ENCODE peak calls at places on chromosomes 2 and 18, in four cellular contexts. P is ovary, R is fibroblast of mammary gland, U is lower lobe of right lung. X is an unnamed sample.
A peak's percentile ranks its signal among the peaks of the same experiment; 100 is the strongest.

GRCh38 chr2:236818281-236819045 is 248.8 kb downstream of the ACKR3 start:
- DNase-seq in P (no peak), R (no peak), U (no peak), X (peak; percentile 29)

GRCh38 chr2:142716463-142717242 is 160.8 kb upstream of the KYNU start:
- DNase-seq in P (no peak), R (peak; percentile 34), U (no peak), X (peak; percentile 73)

GRCh38 chr18:944440-944839 is 39.8 kb downstream of the ADCYAP1 start:
- DNase-seq in P (no peak), R (peak; percentile 77), U (no peak), X (peak; percentile 61)

GRCh38 chr2:240435457-240435954 is at the start of gene GPC1:
- DNase-seq in P (peak; percentile 78), R (peak; percentile 74), U (peak; percentile 80), X (peak; percentile 80)

GRCh38 chr2:215973954-215974699 is 39.2 kb downstream of the MREG start:
- DNase-seq in P (no peak), R (peak; percentile 59), U (no peak), X (peak; percentile 39)

GRCh38 chr2:167411367-167411766 is 523.1 kb downstream of the XIRP2 start:
- DNase-seq in P (no peak), R (no peak), U (no peak), X (peak; percentile 69)

GRCh38 chr2:216188268-216188850 is 79.2 kb downstream of the XRCC5 start:
- DNase-seq in P (no peak), R (no peak), U (no peak), X (no peak)

GRCh38 chr2:86039178-86039962 is 66.3 kb downstream of the POLR1A start:
- DNase-seq in P (peak; percentile 10), R (no peak), U (no peak), X (no peak)

GRCh38 chr2:33529771-33530481 is 53.5 kb downstream of the RASGRP3 start:
- DNase-seq in P (no peak), R (peak; percentile 95), U (no peak), X (peak; percentile 78)

GRCh38 chr2:71069376-71069775 is 928 bp downstream of the NAGK start:
- DNase-seq in P (no peak), R (peak; percentile 50), U (no peak), X (peak; percentile 5)

GRCh38 chr18:29862824-29863223 is 1179.7 kb downstream of the DSC3 start:
- DNase-seq in P (no peak), R (no peak), U (no peak), X (no peak)

GRCh38 chr2:69893684-69894481 is at the start of gene SNRNP27:
- DNase-seq in P (peak; percentile 82), R (peak; percentile 85), U (peak; percentile 78), X (peak; percentile 85)

GRCh38 chr2:10448646-10449480 is 736 bp upstream of the ODC1 start:
- DNase-seq in P (no peak), R (peak; percentile 79), U (peak; percentile 94), X (no peak)
- TF ChIP-seq CTCF in P (no peak), R (no peak), U (peak; percentile 5), X (no peak)

DNA sequence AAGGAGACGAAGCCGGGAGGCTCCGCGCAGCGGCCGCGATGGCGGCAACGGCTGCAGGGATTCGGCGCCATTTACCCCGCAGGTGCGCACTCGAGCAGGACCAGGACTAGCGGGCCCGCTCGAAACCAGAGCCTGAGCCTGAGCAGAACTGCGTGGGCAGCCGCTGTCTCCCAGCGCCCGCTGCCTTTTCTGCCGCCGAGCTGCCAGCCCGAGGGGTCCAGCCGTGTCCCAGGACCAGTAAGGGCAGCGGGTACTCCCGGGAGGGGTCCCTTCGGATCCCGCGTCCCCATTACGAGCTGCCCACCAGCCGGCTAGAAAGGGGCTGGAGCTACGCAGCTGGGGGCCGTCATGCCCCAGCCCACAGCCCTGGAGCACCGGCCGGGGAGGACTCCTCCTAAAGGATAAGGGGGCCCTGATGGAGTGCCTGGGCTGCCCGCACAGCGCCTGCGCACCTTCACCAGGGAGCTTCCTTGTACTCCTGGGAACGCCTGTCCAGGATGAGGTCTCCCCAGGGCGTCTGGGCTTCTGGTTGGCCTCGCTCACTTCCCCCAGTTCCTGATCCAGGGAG is 9.9 kb downstream of the ALPP start:
- DNase-seq in P (no peak), R (no peak), U (no peak), X (no peak)
- H3K4me3 ChIP-seq in P (no peak overlapping the region), R (no peak overlapping the region), U (peak overlapping the region; percentile 39), X (no peak overlapping the region)

GRCh38 chr18:49648811-49649210 is 87.0 kb downstream of the LIPG start:
- DNase-seq in P (no peak), R (no peak), U (no peak), X (no peak)
- TF ChIP-seq CTCF in P (no peak), R (peak; percentile 12), U (no peak), X (peak; percentile 15)

DNA sequence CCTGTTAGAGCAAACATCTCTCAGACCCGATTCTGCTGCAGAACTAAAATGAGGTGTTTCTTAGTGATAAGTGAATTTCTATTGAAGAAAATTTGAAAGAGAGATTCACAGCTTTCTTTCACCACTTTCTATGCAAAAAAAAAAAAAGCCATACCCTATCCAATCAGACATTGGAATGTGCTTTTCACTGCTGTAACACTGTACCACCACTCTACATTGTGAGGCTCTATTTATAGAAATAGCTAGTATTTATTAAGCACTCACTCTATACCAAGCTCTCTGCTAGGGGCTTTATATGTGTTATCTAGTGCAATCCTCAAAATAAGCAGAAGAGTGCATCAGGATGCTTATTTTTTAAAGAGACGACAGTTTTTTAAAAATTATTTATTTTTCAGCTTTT is 580.6 kb upstream of the VRK2 start:
- DNase-seq in P (no peak), R (no peak), U (no peak), X (no peak)
- H3K4me3 ChIP-seq in P (no peak overlapping the region), R (no peak overlapping the region), U (no peak overlapping the region), X (no peak overlapping the region)

GRCh38 chr2:11903085-11903484 is 156.7 kb downstream of the LPIN1 start:
- DNase-seq in P (no peak), R (no peak), U (no peak), X (no peak)

GRCh38 chr2:11907178-11907577 is 160.7 kb downstream of the LPIN1 start:
- DNase-seq in P (no peak), R (no peak), U (no peak), X (no peak)

GRCh38 chr2:11899896-11900295 is 153.5 kb downstream of the LPIN1 start:
- DNase-seq in P (no peak), R (no peak), U (no peak), X (no peak)

GRCh38 chr2:11901351-11902069 is 155.1 kb downstream of the LPIN1 start:
- DNase-seq in P (no peak), R (no peak), U (no peak), X (no peak)

GRCh38 chr2:11904029-11904428 is 157.6 kb downstream of the LPIN1 start:
- DNase-seq in P (no peak), R (no peak), U (peak; percentile 60), X (no peak)
- TF ChIP-seq CTCF in P (no peak), R (no peak), U (no peak), X (peak; percentile 9)

GRCh38 chr2:17803492-17803891 is 12.8 kb upstream of the MSGN1 start:
- DNase-seq in P (no peak), R (no peak), U (no peak), X (no peak)
- H3K4me3 ChIP-seq in P (no peak overlapping the region), R (no peak overlapping the region), U (no peak overlapping the region), X (no peak overlapping the region)

DNA sequence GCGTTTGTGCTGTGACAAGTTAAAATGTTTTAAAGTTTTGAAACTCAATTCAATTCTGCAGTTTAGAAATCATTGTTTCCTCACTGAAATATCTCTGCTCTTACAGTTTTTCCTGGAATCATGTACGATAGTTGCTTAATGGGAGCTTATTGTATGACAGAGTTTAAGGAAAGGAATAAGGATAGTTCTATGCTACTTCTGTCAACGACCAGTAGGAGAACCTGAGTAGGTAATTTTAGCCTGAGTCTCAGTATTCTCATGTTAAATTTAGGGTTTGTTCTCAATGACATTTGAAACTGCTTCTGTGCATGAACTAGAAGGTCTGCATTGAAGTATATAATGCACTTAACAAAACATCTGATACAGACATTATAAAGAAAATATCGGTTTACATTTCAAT is 361.1 kb downstream of the CPS1 start:
- DNase-seq in P (no peak), R (no peak), U (no peak), X (no peak)
- TF ChIP-seq CTCF in P (no peak), R (no peak), U (no peak), X (no peak)

GRCh38 chr2:10332402-10333246 is 29.9 kb downstream of the HPCAL1 start:
- DNase-seq in P (no peak), R (no peak), U (peak; percentile 54), X (peak; percentile 74)
- H3K4me3 ChIP-seq in P (no peak overlapping the region), R (no peak overlapping the region), U (no peak overlapping the region), X (no peak overlapping the region)

X was measured in choroid plexus epithelial cell.